ENCODE peak calls at places on chromosomes 3 and 15, in four cellular contexts. P is ecto neural progenitor cell, H is activated T-helper 1 cell treated with Interleukin-2 at 50 U/mL for 16 hours, D is nephron progenitor cell. M is an unnamed sample.

GRCh38 chr3:43958973-43959372 is 268.2 kb downstream of the ABHD5 start:
- DNase-seq in P (peak), H (no peak), D (no peak), M (no peak)

GRCh38 chr3:180183346-180183745 is 146.6 kb upstream of the PEX5L start:
- DNase-seq in P (no peak), H (no peak), D (no peak), M (no peak)

GRCh38 chr3:120450261-120450913 is 405 bp downstream of the FSTL1 start:
- DNase-seq in P (peak), H (no peak), D (peak), M (no peak)

GRCh38 chr15:66673410-66674322 is 28.4 kb upstream of the SMAD6 start:
- DNase-seq in P (peak), H (no peak), D (peak), M (no peak)

GRCh38 chr3:36166477-36166876 is 213.8 kb upstream of the STAC start:
- DNase-seq in P (no peak), H (no peak), D (no peak), M (no peak)

GRCh38 chr15:71114887-71115566 is at the start of gene THSD4:
- DNase-seq in P (peak), H (peak), D (peak), M (peak)

GRCh38 chr3:52396907-52397591 is 47.9 kb downstream of the SEMA3G start:
- DNase-seq in P (no peak), H (no peak), D (no peak), M (no peak)

GRCh38 chr3:76456322-76456721 is 583.6 kb upstream of the ROBO2 start:
- DNase-seq in P (no peak), H (no peak), D (no peak), M (no peak)

GRCh38 chr15:67820992-67821783 is 4.1 kb upstream of the SKOR1 start:
- DNase-seq in P (peak), H (no peak), D (peak), M (peak)

GRCh38 chr3:189455009-189455408 is 176.2 kb upstream of the TP63 start:
- DNase-seq in P (no peak), H (no peak), D (no peak), M (no peak)

GRCh38 chr3:139318826-139319225 is 25.0 kb upstream of the MRPS22 start:
- DNase-seq in P (no peak), H (no peak), D (no peak), M (no peak)

GRCh38 chr3:196979545-196979944 is 10.9 kb upstream of the PIGZ start:
- DNase-seq in P (no peak), H (no peak), D (no peak), M (no peak)

GRCh38 chr15:95911570-95912279 is 418.8 kb upstream of the NR2F2 start:
- DNase-seq in P (no peak), H (no peak), D (no peak), M (no peak)

M was measured in T-helper 17 cell.